ENCODE peak calls at places on chromosomes 5 and 9, in six cellular contexts. One of them, this sample, is unnamed.

GRCh38 chr5:67015577-67016290 is 180.9 kb downstream of the CD180 start:
- DNase-seq in MM.1S: no peak
- DNase-seq in iPS DF 6.9: no peak
- DNase-seq in RWPE2: no peak
- DNase-seq in CD8-positive, alpha-beta T cell: no peak
- DNase-seq in endodermal cell: no peak
- DNase-seq in this sample: no peak

GRCh38 chr5:142587354-142587965 is 98.4 kb downstream of the FGF1 start:
- DNase-seq in MM.1S: peak; percentile 42
- DNase-seq in RWPE2: no peak
- DNase-seq in iPS DF 6.9: peak; percentile 45
- DNase-seq in CD8-positive, alpha-beta T cell: no peak
- DNase-seq in endodermal cell: peak; percentile 78
- DNase-seq in this sample: peak; percentile 28

GRCh38 chr5:149186506-149186905 is 45.2 kb downstream of the ABLIM3 start:
- DNase-seq in iPS DF 6.9: no peak
- DNase-seq in endodermal cell: no peak
- DNase-seq in MM.1S: no peak
- DNase-seq in RWPE2: no peak
- DNase-seq in CD8-positive, alpha-beta T cell: no peak
- DNase-seq in this sample: no peak

GRCh38 chr5:132221781-132222648 is 5.6 kb downstream of the P4HA2 start:
- DNase-seq in endodermal cell: no peak
- DNase-seq in CD8-positive, alpha-beta T cell: no peak
- DNase-seq in iPS DF 6.9: no peak
- DNase-seq in RWPE2: peak; percentile 36
- DNase-seq in MM.1S: no peak
- DNase-seq in this sample: no peak

GRCh38 chr5:117431091-117431490 is 856.5 kb upstream of the SEMA6A start:
- DNase-seq in MM.1S: no peak
- DNase-seq in CD8-positive, alpha-beta T cell: no peak
- DNase-seq in iPS DF 6.9: no peak
- DNase-seq in endodermal cell: no peak
- DNase-seq in RWPE2: no peak
- DNase-seq in this sample: no peak

GRCh38 chr9:134644715-134645606 is 3.4 kb downstream of the COL5A1 start:
- DNase-seq in endodermal cell: no peak
- DNase-seq in RWPE2: peak; percentile 90
- DNase-seq in iPS DF 6.9: no peak
- DNase-seq in MM.1S: no peak
- DNase-seq in CD8-positive, alpha-beta T cell: no peak
- DNase-seq in this sample: peak; percentile 87

GRCh38 chr5:56900858-56901578 is 8.4 kb upstream of the SETD9 start:
- DNase-seq in MM.1S: peak; percentile 46
- DNase-seq in endodermal cell: peak; percentile 62
- DNase-seq in iPS DF 6.9: no peak
- DNase-seq in RWPE2: no peak
- DNase-seq in CD8-positive, alpha-beta T cell: peak; percentile 38
- DNase-seq in this sample: peak; percentile 32

GRCh38 chr9:78778843-78779486 is 482.0 kb downstream of the PSAT1 start:
- DNase-seq in iPS DF 6.9: no peak
- DNase-seq in endodermal cell: no peak
- DNase-seq in CD8-positive, alpha-beta T cell: no peak
- DNase-seq in MM.1S: no peak
- DNase-seq in RWPE2: no peak
- DNase-seq in this sample: no peak

GRCh38 chr5:134851307-134851923 is 5.6 kb downstream of the C5orf24 start:
- DNase-seq in CD8-positive, alpha-beta T cell: no peak
- DNase-seq in iPS DF 6.9: no peak
- DNase-seq in endodermal cell: no peak
- DNase-seq in RWPE2: no peak
- DNase-seq in MM.1S: no peak
- DNase-seq in this sample: peak; percentile 22

GRCh38 chr5:76561959-76562358 is 61.2 kb downstream of the F2RL2 start:
- DNase-seq in RWPE2: no peak
- DNase-seq in endodermal cell: no peak
- DNase-seq in CD8-positive, alpha-beta T cell: no peak
- DNase-seq in MM.1S: no peak
- DNase-seq in iPS DF 6.9: no peak
- DNase-seq in this sample: no peak

GRCh38 chr5:116824751-116825438 is 250.3 kb upstream of the SEMA6A start:
- DNase-seq in endodermal cell: no peak
- DNase-seq in iPS DF 6.9: no peak
- DNase-seq in MM.1S: no peak
- DNase-seq in RWPE2: no peak
- DNase-seq in CD8-positive, alpha-beta T cell: no peak
- DNase-seq in this sample: no peak

GRCh38 chr5:67481362-67481761 is 284.8 kb upstream of the CD180 start:
- DNase-seq in RWPE2: no peak
- DNase-seq in iPS DF 6.9: no peak
- DNase-seq in CD8-positive, alpha-beta T cell: no peak
- DNase-seq in MM.1S: no peak
- DNase-seq in endodermal cell: no peak
- DNase-seq in this sample: no peak

GRCh38 chr9:27303219-27303618 is 6.3 kb upstream of the EQTN start:
- DNase-seq in MM.1S: no peak
- DNase-seq in RWPE2: no peak
- DNase-seq in iPS DF 6.9: no peak
- DNase-seq in endodermal cell: peak; percentile 63
- DNase-seq in CD8-positive, alpha-beta T cell: no peak
- DNase-seq in this sample: no peak

GRCh38 chr9:133477992-133478850 is 678 bp downstream of the SLC2A6 start:
- DNase-seq in RWPE2: no peak
- DNase-seq in MM.1S: no peak
- DNase-seq in iPS DF 6.9: no peak
- DNase-seq in endodermal cell: peak; percentile 69
- DNase-seq in CD8-positive, alpha-beta T cell: peak; percentile 27
- DNase-seq in this sample: peak; percentile 85

GRCh38 chr5:4571248-4571950 is 568.7 kb upstream of the ADAMTS16 start:
- DNase-seq in iPS DF 6.9: no peak
- DNase-seq in CD8-positive, alpha-beta T cell: no peak
- DNase-seq in MM.1S: no peak
- DNase-seq in endodermal cell: peak; percentile 51
- DNase-seq in RWPE2: no peak
- DNase-seq in this sample: peak; percentile 14

GRCh38 chr5:127827451-127827850 is 124.3 kb downstream of the CCDC192 start:
- DNase-seq in endodermal cell: no peak
- DNase-seq in MM.1S: no peak
- DNase-seq in CD8-positive, alpha-beta T cell: no peak
- DNase-seq in RWPE2: no peak
- DNase-seq in iPS DF 6.9: no peak
- DNase-seq in this sample: no peak

GRCh38 chr9:106023455-106023854 is 329.1 kb downstream of the TMEM38B start:
- DNase-seq in MM.1S: no peak
- DNase-seq in CD8-positive, alpha-beta T cell: no peak
- DNase-seq in iPS DF 6.9: no peak
- DNase-seq in endodermal cell: no peak
- DNase-seq in RWPE2: no peak
- DNase-seq in this sample: no peak

GRCh38 chr5:151924564-151925395 is at the start of gene GLRA1:
- DNase-seq in RWPE2: no peak
- DNase-seq in CD8-positive, alpha-beta T cell: peak; percentile 57
- DNase-seq in iPS DF 6.9: peak; percentile 57
- DNase-seq in MM.1S: peak; percentile 16
- DNase-seq in endodermal cell: peak; percentile 93
- DNase-seq in this sample: peak; percentile 87

GRCh38 chr9:116901260-116901659 is 214.2 kb downstream of the TRIM32 start:
- DNase-seq in CD8-positive, alpha-beta T cell: no peak
- DNase-seq in RWPE2: no peak
- DNase-seq in iPS DF 6.9: no peak
- DNase-seq in MM.1S: no peak
- DNase-seq in endodermal cell: no peak
- DNase-seq in this sample: no peak

GRCh38 chr9:122091682-122092592 is 1.2 kb downstream of the TTLL11 start:
- DNase-seq in endodermal cell: no peak
- DNase-seq in CD8-positive, alpha-beta T cell: no peak
- DNase-seq in RWPE2: no peak
- DNase-seq in iPS DF 6.9: no peak
- DNase-seq in MM.1S: no peak
- DNase-seq in this sample: no peak

GRCh38 chr5:150342583-150342982 is 14.9 kb upstream of the TCOF1 start:
- DNase-seq in MM.1S: peak; percentile 91
- DNase-seq in endodermal cell: no peak
- DNase-seq in CD8-positive, alpha-beta T cell: no peak
- DNase-seq in RWPE2: no peak
- DNase-seq in iPS DF 6.9: no peak
- DNase-seq in this sample: no peak

GRCh38 chr9:34385561-34386230 is 9.0 kb upstream of the MYORG start:
- DNase-seq in CD8-positive, alpha-beta T cell: no peak
- DNase-seq in MM.1S: no peak
- DNase-seq in endodermal cell: peak; percentile 14
- DNase-seq in RWPE2: no peak
- DNase-seq in iPS DF 6.9: no peak
- DNase-seq in this sample: no peak

GRCh38 chr5:35876922-35877321 is 20.2 kb downstream of the IL7R start:
- DNase-seq in MM.1S: no peak
- DNase-seq in iPS DF 6.9: no peak
- DNase-seq in endodermal cell: no peak
- DNase-seq in CD8-positive, alpha-beta T cell: no peak
- DNase-seq in RWPE2: no peak
- DNase-seq in this sample: no peak

GRCh38 chr9:113918697-113919390 is 42.7 kb downstream of the ZNF618 start:
- DNase-seq in iPS DF 6.9: no peak
- DNase-seq in MM.1S: no peak
- DNase-seq in endodermal cell: no peak
- DNase-seq in RWPE2: no peak
- DNase-seq in CD8-positive, alpha-beta T cell: no peak
- DNase-seq in this sample: no peak

GRCh38 chr5:133980652-133981051 is 12.2 kb upstream of the C5orf15 start:
- DNase-seq in MM.1S: no peak
- DNase-seq in CD8-positive, alpha-beta T cell: no peak
- DNase-seq in iPS DF 6.9: no peak
- DNase-seq in endodermal cell: no peak
- DNase-seq in RWPE2: no peak
- DNase-seq in this sample: no peak

GRCh38 chr9:69981686-69982450 is 61.8 kb upstream of the MAMDC2 start:
- DNase-seq in CD8-positive, alpha-beta T cell: no peak
- DNase-seq in endodermal cell: no peak
- DNase-seq in iPS DF 6.9: no peak
- DNase-seq in RWPE2: no peak
- DNase-seq in MM.1S: no peak
- DNase-seq in this sample: no peak

GRCh38 chr9:33132249-33132772 is 34.8 kb downstream of the B4GALT1 start:
- DNase-seq in MM.1S: no peak
- DNase-seq in CD8-positive, alpha-beta T cell: no peak
- DNase-seq in iPS DF 6.9: no peak
- DNase-seq in RWPE2: no peak
- DNase-seq in endodermal cell: no peak
- DNase-seq in this sample: no peak

GRCh38 chr5:2579126-2579525 is 172.4 kb downstream of the IRX2 start:
- DNase-seq in iPS DF 6.9: no peak
- DNase-seq in RWPE2: no peak
- DNase-seq in MM.1S: no peak
- DNase-seq in endodermal cell: peak; percentile 17
- DNase-seq in CD8-positive, alpha-beta T cell: no peak
- DNase-seq in this sample: peak; percentile 57
- H3K27me3 ChIP-seq in iPS DF 6.9: no peaks in the 10 kb centered on the region
- H3K27me3 ChIP-seq in RWPE2: no peaks in the 10 kb centered on the region
- H3K27me3 ChIP-seq in MM.1S: no peaks in the 10 kb centered on the region
- H3K27me3 ChIP-seq in endodermal cell: no peaks in the 10 kb centered on the region
- H3K27me3 ChIP-seq in CD8-positive, alpha-beta T cell: no peaks in the 10 kb centered on the region
- H3K27me3 ChIP-seq in this sample: no peaks in the 10 kb centered on the region

GRCh38 chr5:1875481-1875842 is 7.3 kb downstream of the IRX4 start:
- DNase-seq in endodermal cell: peak; percentile 74
- DNase-seq in RWPE2: no peak
- DNase-seq in iPS DF 6.9: no peak
- DNase-seq in MM.1S: no peak
- DNase-seq in CD8-positive, alpha-beta T cell: no peak
- DNase-seq in this sample: peak; percentile 82
- H3K27me3 ChIP-seq in endodermal cell: peaks cover 89% of the 10 kb centered on the region
- H3K27me3 ChIP-seq in RWPE2: no peaks in the 10 kb centered on the region
- H3K27me3 ChIP-seq in iPS DF 6.9: peaks cover 68% of the 10 kb centered on the region
- H3K27me3 ChIP-seq in MM.1S: peaks cover 37% of the 10 kb centered on the region
- H3K27me3 ChIP-seq in CD8-positive, alpha-beta T cell: peaks cover 30% of the 10 kb centered on the region
- H3K27me3 ChIP-seq in this sample: peaks cover 78% of the 10 kb centered on the region

GRCh38 chr5:171310334-171310815 is 1.3 kb downstream of the TLX3 start:
- DNase-seq in iPS DF 6.9: no peak
- DNase-seq in RWPE2: peak; percentile 67
- DNase-seq in MM.1S: no peak
- DNase-seq in endodermal cell: no peak
- DNase-seq in CD8-positive, alpha-beta T cell: no peak
- DNase-seq in this sample: no peak
- H3K27me3 ChIP-seq in iPS DF 6.9: peaks cover 95% of the 10 kb centered on the region
- H3K27me3 ChIP-seq in RWPE2: peaks cover 99% of the 10 kb centered on the region
- H3K27me3 ChIP-seq in MM.1S: peaks cover 16% of the 10 kb centered on the region
- H3K27me3 ChIP-seq in endodermal cell: peaks cover 100% of the 10 kb centered on the region
- H3K27me3 ChIP-seq in CD8-positive, alpha-beta T cell: peaks cover 23% of the 10 kb centered on the region
- H3K27me3 ChIP-seq in this sample: peaks cover 100% of the 10 kb centered on the region

GRCh38 chr5:61328791-61329617 is 3.1 kb upstream of the ZSWIM6 start:
- DNase-seq in endodermal cell: peak; percentile 59
- DNase-seq in MM.1S: no peak
- DNase-seq in RWPE2: no peak
- DNase-seq in iPS DF 6.9: no peak
- DNase-seq in CD8-positive, alpha-beta T cell: no peak
- DNase-seq in this sample: peak; percentile 22
- H3K27me3 ChIP-seq in endodermal cell: peaks cover 36% of the 10 kb centered on the region
- H3K27me3 ChIP-seq in MM.1S: peaks cover 8% of the 10 kb centered on the region
- H3K27me3 ChIP-seq in RWPE2: no peaks in the 10 kb centered on the region
- H3K27me3 ChIP-seq in iPS DF 6.9: peaks cover 31% of the 10 kb centered on the region
- H3K27me3 ChIP-seq in CD8-positive, alpha-beta T cell: no peaks in the 10 kb centered on the region
- H3K27me3 ChIP-seq in this sample: peaks cover 55% of the 10 kb centered on the region

GRCh38 chr9:95047452-95048224 is 269.9 kb downstream of the FANCC start:
- DNase-seq in MM.1S: no peak
- DNase-seq in CD8-positive, alpha-beta T cell: no peak
- DNase-seq in iPS DF 6.9: no peak
- DNase-seq in endodermal cell: peak; percentile 40
- DNase-seq in RWPE2: no peak
- DNase-seq in this sample: no peak

GRCh38 chr9:95044731-95045508 is 272.6 kb downstream of the FANCC start:
- DNase-seq in CD8-positive, alpha-beta T cell: no peak
- DNase-seq in endodermal cell: peak; percentile 96
- DNase-seq in RWPE2: peak; percentile 79
- DNase-seq in MM.1S: no peak
- DNase-seq in iPS DF 6.9: peak; percentile 78
- DNase-seq in this sample: peak; percentile 90

GRCh38 chr9:95048225-95049087 is 269.1 kb downstream of the FANCC start:
- DNase-seq in CD8-positive, alpha-beta T cell: peak; percentile 43
- DNase-seq in MM.1S: peak; percentile 65
- DNase-seq in RWPE2: no peak
- DNase-seq in endodermal cell: peak; percentile 93
- DNase-seq in iPS DF 6.9: no peak
- DNase-seq in this sample: peak; percentile 97

GRCh38 chr9:95043826-95044225 is 273.7 kb downstream of the FANCC start:
- DNase-seq in RWPE2: no peak
- DNase-seq in MM.1S: no peak
- DNase-seq in CD8-positive, alpha-beta T cell: no peak
- DNase-seq in iPS DF 6.9: no peak
- DNase-seq in endodermal cell: no peak
- DNase-seq in this sample: no peak

DNA sequence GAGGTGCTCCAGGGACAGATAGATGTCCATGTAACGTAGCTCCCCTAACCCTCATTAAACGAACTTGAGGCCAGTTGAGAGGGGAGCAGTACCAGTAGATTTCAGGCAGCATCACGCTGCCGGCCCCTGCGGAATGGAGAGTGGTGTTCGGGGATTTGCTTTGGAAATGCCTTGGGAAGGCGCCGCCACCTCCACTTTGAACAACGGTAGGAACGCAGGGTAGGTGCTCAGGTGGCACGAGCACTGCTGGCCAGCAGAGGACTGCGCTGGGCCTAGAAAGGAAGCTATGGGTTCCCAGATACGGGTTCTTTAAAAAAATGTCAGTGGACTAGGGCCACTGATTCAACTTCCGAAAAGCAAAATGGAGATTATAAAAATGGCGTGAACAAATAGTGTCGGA is 271.8 kb downstream of the FANCC start:
- DNase-seq in iPS DF 6.9: no peak
- DNase-seq in endodermal cell: peak; percentile 77
- DNase-seq in CD8-positive, alpha-beta T cell: no peak
- DNase-seq in MM.1S: no peak
- DNase-seq in RWPE2: no peak
- DNase-seq in this sample: peak; percentile 62
- H3K27me3 ChIP-seq in iPS DF 6.9: no peaks in the 10 kb centered on the region
- H3K27me3 ChIP-seq in endodermal cell: peaks cover 7% of the 10 kb centered on the region
- H3K27me3 ChIP-seq in CD8-positive, alpha-beta T cell: peaks cover 9% of the 10 kb centered on the region
- H3K27me3 ChIP-seq in MM.1S: no peaks in the 10 kb centered on the region
- H3K27me3 ChIP-seq in RWPE2: no peaks in the 10 kb centered on the region
- H3K27me3 ChIP-seq in this sample: peaks cover 20% of the 10 kb centered on the region